ENCODE peak calls at places on chromosome 20, in six cellular contexts. One of them, this sample, is unnamed.

GRCh38 chr20:63164681-63165537 is 51.0 kb downstream of the YTHDF1 start:
- DNase-seq in fibroblast of pulmonary artery: no peak
- DNase-seq in NT2/D1: no peak
- DNase-seq in activated T-cell treated with anti-CD3 and anti-CD28 coated beads, Interleukin-2, amount 50 U/mL, for 48 hours: no peak
- DNase-seq in head of caudate nucleus: no peak
- DNase-seq in memory B cell: no peak
- DNase-seq in this sample: no peak

GRCh38 chr20:44745560-44746366 is at the start of gene KCNK15:
- DNase-seq in fibroblast of pulmonary artery: no peak
- DNase-seq in NT2/D1: no peak
- DNase-seq in memory B cell: peak; percentile 39
- DNase-seq in activated T-cell treated with anti-CD3 and anti-CD28 coated beads, Interleukin-2, amount 50 U/mL, for 48 hours: peak; percentile 51
- DNase-seq in head of caudate nucleus: no peak
- DNase-seq in this sample: no peak

GRCh38 chr20:58816051-58816450 is 34.7 kb downstream of the GNAS-AS1 start:
- DNase-seq in fibroblast of pulmonary artery: no peak
- DNase-seq in activated T-cell treated with anti-CD3 and anti-CD28 coated beads, Interleukin-2, amount 50 U/mL, for 48 hours: no peak
- DNase-seq in NT2/D1: no peak
- DNase-seq in head of caudate nucleus: no peak
- DNase-seq in memory B cell: no peak
- DNase-seq in this sample: no peak

GRCh38 chr20:62685781-62686555 is 22.7 kb upstream of the NTSR1 start:
- DNase-seq in memory B cell: no peak
- DNase-seq in activated T-cell treated with anti-CD3 and anti-CD28 coated beads, Interleukin-2, amount 50 U/mL, for 48 hours: no peak
- DNase-seq in head of caudate nucleus: no peak
- DNase-seq in fibroblast of pulmonary artery: no peak
- DNase-seq in NT2/D1: no peak
- DNase-seq in this sample: no peak

GRCh38 chr20:2093883-2094282 is 7.7 kb upstream of the STK35 start:
- DNase-seq in fibroblast of pulmonary artery: no peak
- DNase-seq in NT2/D1: no peak
- DNase-seq in head of caudate nucleus: no peak
- DNase-seq in activated T-cell treated with anti-CD3 and anti-CD28 coated beads, Interleukin-2, amount 50 U/mL, for 48 hours: no peak
- DNase-seq in memory B cell: no peak
- DNase-seq in this sample: no peak

GRCh38 chr20:18252597-18253451 is 35.5 kb upstream of the ZNF133 start:
- DNase-seq in fibroblast of pulmonary artery: no peak
- DNase-seq in NT2/D1: no peak
- DNase-seq in head of caudate nucleus: no peak
- DNase-seq in memory B cell: no peak
- DNase-seq in activated T-cell treated with anti-CD3 and anti-CD28 coated beads, Interleukin-2, amount 50 U/mL, for 48 hours: no peak
- DNase-seq in this sample: no peak

GRCh38 chr20:17610566-17611289 is 40.9 kb downstream of the DSTN start:
- DNase-seq in fibroblast of pulmonary artery: no peak
- DNase-seq in activated T-cell treated with anti-CD3 and anti-CD28 coated beads, Interleukin-2, amount 50 U/mL, for 48 hours: peak; percentile 58
- DNase-seq in NT2/D1: no peak
- DNase-seq in head of caudate nucleus: no peak
- DNase-seq in memory B cell: no peak
- DNase-seq in this sample: no peak

GRCh38 chr20:19692100-19692499 is 66.0 kb upstream of the RIN2 start:
- DNase-seq in memory B cell: no peak
- DNase-seq in activated T-cell treated with anti-CD3 and anti-CD28 coated beads, Interleukin-2, amount 50 U/mL, for 48 hours: no peak
- DNase-seq in fibroblast of pulmonary artery: peak; percentile 43
- DNase-seq in head of caudate nucleus: no peak
- DNase-seq in NT2/D1: no peak
- DNase-seq in this sample: no peak

GRCh38 chr20:18678599-18678998 is 90.7 kb downstream of the DTD1 start:
- DNase-seq in fibroblast of pulmonary artery: no peak
- DNase-seq in head of caudate nucleus: no peak
- DNase-seq in memory B cell: no peak
- DNase-seq in NT2/D1: no peak
- DNase-seq in activated T-cell treated with anti-CD3 and anti-CD28 coated beads, Interleukin-2, amount 50 U/mL, for 48 hours: no peak
- DNase-seq in this sample: no peak

GRCh38 chr20:38833857-38834164 is 28.3 kb downstream of the PPP1R16B start:
- DNase-seq in NT2/D1: no peak
- DNase-seq in fibroblast of pulmonary artery: no peak
- DNase-seq in activated T-cell treated with anti-CD3 and anti-CD28 coated beads, Interleukin-2, amount 50 U/mL, for 48 hours: no peak
- DNase-seq in head of caudate nucleus: no peak
- DNase-seq in memory B cell: no peak
- DNase-seq in this sample: no peak

GRCh38 chr20:22430154-22430745 is 154.1 kb downstream of the FOXA2 start:
- DNase-seq in fibroblast of pulmonary artery: peak; percentile 28
- DNase-seq in activated T-cell treated with anti-CD3 and anti-CD28 coated beads, Interleukin-2, amount 50 U/mL, for 48 hours: no peak
- DNase-seq in memory B cell: no peak
- DNase-seq in NT2/D1: peak; percentile 38
- DNase-seq in head of caudate nucleus: no peak
- DNase-seq in this sample: no peak

GRCh38 chr20:50427740-50428462 is 82.3 kb upstream of the PTPN1 start:
- DNase-seq in memory B cell: no peak
- DNase-seq in NT2/D1: no peak
- DNase-seq in head of caudate nucleus: no peak
- DNase-seq in activated T-cell treated with anti-CD3 and anti-CD28 coated beads, Interleukin-2, amount 50 U/mL, for 48 hours: no peak
- DNase-seq in fibroblast of pulmonary artery: peak; percentile 61
- DNase-seq in this sample: no peak

GRCh38 chr20:36893801-36894200 is 17.9 kb downstream of the TLDC2 start:
- DNase-seq in activated T-cell treated with anti-CD3 and anti-CD28 coated beads, Interleukin-2, amount 50 U/mL, for 48 hours: no peak
- DNase-seq in fibroblast of pulmonary artery: no peak
- DNase-seq in NT2/D1: no peak
- DNase-seq in head of caudate nucleus: no peak
- DNase-seq in memory B cell: no peak
- DNase-seq in this sample: no peak

GRCh38 chr20:24831232-24831631 is 117.8 kb upstream of the CST7 start:
- DNase-seq in fibroblast of pulmonary artery: no peak
- DNase-seq in head of caudate nucleus: no peak
- DNase-seq in memory B cell: no peak
- DNase-seq in NT2/D1: no peak
- DNase-seq in activated T-cell treated with anti-CD3 and anti-CD28 coated beads, Interleukin-2, amount 50 U/mL, for 48 hours: no peak
- DNase-seq in this sample: no peak

GRCh38 chr20:17849901-17850673 is 118.5 kb downstream of the SNX5 start:
- DNase-seq in fibroblast of pulmonary artery: peak; percentile 100
- DNase-seq in activated T-cell treated with anti-CD3 and anti-CD28 coated beads, Interleukin-2, amount 50 U/mL, for 48 hours: no peak
- DNase-seq in memory B cell: no peak
- DNase-seq in head of caudate nucleus: no peak
- DNase-seq in NT2/D1: no peak
- DNase-seq in this sample: no peak

GRCh38 chr20:18999076-18999475 is 185.5 kb downstream of the SCP2D1 start:
- DNase-seq in head of caudate nucleus: no peak
- DNase-seq in memory B cell: no peak
- DNase-seq in activated T-cell treated with anti-CD3 and anti-CD28 coated beads, Interleukin-2, amount 50 U/mL, for 48 hours: no peak
- DNase-seq in NT2/D1: no peak
- DNase-seq in fibroblast of pulmonary artery: no peak
- DNase-seq in this sample: no peak

GRCh38 chr20:35602851-35603495 is 12.7 kb upstream of the SPAG4 start:
- DNase-seq in fibroblast of pulmonary artery: no peak
- DNase-seq in head of caudate nucleus: no peak
- DNase-seq in memory B cell: no peak
- DNase-seq in NT2/D1: no peak
- DNase-seq in activated T-cell treated with anti-CD3 and anti-CD28 coated beads, Interleukin-2, amount 50 U/mL, for 48 hours: no peak
- DNase-seq in this sample: no peak

GRCh38 chr20:50868509-50869495 is 62.4 kb downstream of the ADNP start:
- DNase-seq in memory B cell: no peak
- DNase-seq in head of caudate nucleus: no peak
- DNase-seq in activated T-cell treated with anti-CD3 and anti-CD28 coated beads, Interleukin-2, amount 50 U/mL, for 48 hours: no peak
- DNase-seq in fibroblast of pulmonary artery: no peak
- DNase-seq in NT2/D1: no peak
- DNase-seq in this sample: no peak

GRCh38 chr20:41329435-41330342 is 10.9 kb upstream of the LPIN3 start:
- DNase-seq in NT2/D1: no peak
- DNase-seq in head of caudate nucleus: peak; percentile 42
- DNase-seq in fibroblast of pulmonary artery: peak; percentile 96
- DNase-seq in memory B cell: no peak
- DNase-seq in activated T-cell treated with anti-CD3 and anti-CD28 coated beads, Interleukin-2, amount 50 U/mL, for 48 hours: peak; percentile 66
- DNase-seq in this sample: no peak

GRCh38 chr20:49668181-49668877 is 45.3 kb downstream of the B4GALT5 start:
- DNase-seq in memory B cell: peak; percentile 51
- DNase-seq in NT2/D1: no peak
- DNase-seq in head of caudate nucleus: peak; percentile 44
- DNase-seq in fibroblast of pulmonary artery: no peak
- DNase-seq in activated T-cell treated with anti-CD3 and anti-CD28 coated beads, Interleukin-2, amount 50 U/mL, for 48 hours: peak; percentile 70
- DNase-seq in this sample: no peak

GRCh38 chr20:16411361-16411760 is 161.9 kb downstream of the KIF16B start:
- DNase-seq in fibroblast of pulmonary artery: no peak
- DNase-seq in head of caudate nucleus: no peak
- DNase-seq in activated T-cell treated with anti-CD3 and anti-CD28 coated beads, Interleukin-2, amount 50 U/mL, for 48 hours: no peak
- DNase-seq in memory B cell: no peak
- DNase-seq in NT2/D1: no peak
- DNase-seq in this sample: no peak

GRCh38 chr20:62578294-62578897 is 63.9 kb upstream of the SLCO4A1 start:
- DNase-seq in head of caudate nucleus: no peak
- DNase-seq in memory B cell: no peak
- DNase-seq in fibroblast of pulmonary artery: no peak
- DNase-seq in NT2/D1: no peak
- DNase-seq in activated T-cell treated with anti-CD3 and anti-CD28 coated beads, Interleukin-2, amount 50 U/mL, for 48 hours: no peak
- DNase-seq in this sample: no peak

GRCh38 chr20:49508435-49509199 is 26.1 kb upstream of the KCNB1 start:
- DNase-seq in head of caudate nucleus: peak; percentile 44
- DNase-seq in memory B cell: no peak
- DNase-seq in fibroblast of pulmonary artery: peak; percentile 64
- DNase-seq in NT2/D1: peak; percentile 50
- DNase-seq in activated T-cell treated with anti-CD3 and anti-CD28 coated beads, Interleukin-2, amount 50 U/mL, for 48 hours: no peak
- DNase-seq in this sample: peak; percentile 80